ENCODE peak calls at places on chromosomes 16 and 17, in five cellular contexts. J, F, S, V and C are unnamed samples. For H3K27me3, the result is how much of the 10 kb centered on the place peaks cover.

GRCh38 chr16:68387301-68387700 is 61.0 kb downstream of the SMPD3 start:
- DNase-seq in J (no peak), F (no peak), S (no peak), V (no peak), C (no peak)

GRCh38 chr16:86452451-86452850 is 57.9 kb upstream of the FOXF1 start:
- DNase-seq in J (no peak), F (no peak), S (peak), V (peak), C (no peak)

GRCh38 chr17:61849674-61850073 is 13.7 kb downstream of the BRIP1 start:
- DNase-seq in J (no peak), F (no peak), S (no peak), V (peak), C (no peak)

GRCh38 chr17:7239091-7240027 is at the start of gene PHF23:
- DNase-seq in J (peak), F (peak), S (peak), V (peak), C (peak)

GRCh38 chr16:27826893-27827289 is 236.6 kb downstream of the GSG1L start:
- DNase-seq in J (no peak), F (no peak), S (no peak), V (no peak), C (no peak)

GRCh38 chr17:75980188-75981018 is 1.4 kb downstream of the TEN1 start:
- DNase-seq in J (no peak), F (no peak), S (peak), V (no peak), C (no peak)

GRCh38 chr17:21272881-21273839 is 11.4 kb upstream of the MAP2K3 start:
- DNase-seq in J (no peak), F (peak), S (no peak), V (no peak), C (no peak)

GRCh38 chr16:35516551-35516950 is 2057.1 kb downstream of the TP53TG3F start:
- DNase-seq in J (no peak), F (no peak), S (no peak), V (no peak), C (no peak)

GRCh38 chr17:41535764-41536481 is 7.8 kb upstream of the KRT19 start:
- DNase-seq in J (peak), F (no peak), S (no peak), V (no peak), C (no peak)

GRCh38 chr16:85490971-85491771 is 122.0 kb upstream of the GSE1 start:
- DNase-seq in J (no peak), F (no peak), S (no peak), V (no peak), C (peak)

GRCh38 chr17:42431758-42432161 is 8.7 kb upstream of the CAVIN1 start:
- DNase-seq in J (no peak), F (no peak), S (no peak), V (peak), C (no peak)

GRCh38 chr16:81263470-81264200 is 25.1 kb downstream of the BCO1 start:
- DNase-seq in J (peak), F (no peak), S (peak), V (peak), C (no peak)
- TF ChIP-seq CTCF in J (no peak), F (no peak), S (peak), V (no peak), C (peak)

GRCh38 chr17:48631693-48632578 is 5.8 kb upstream of the HOXB9 start:
- DNase-seq in J (no peak), F (no peak), S (no peak), V (no peak), C (no peak)

GRCh38 chr17:48633266-48633816 is 7.2 kb upstream of the HOXB9 start:
- DNase-seq in J (no peak), F (no peak), S (no peak), V (no peak), C (no peak)

GRCh38 chr17:48634446-48635208 is 8.5 kb upstream of the HOXB9 start:
- DNase-seq in J (no peak), F (no peak), S (no peak), V (no peak), C (no peak)

GRCh38 chr17:48630925-48631692 is 5.0 kb upstream of the HOXB9 start:
- DNase-seq in J (no peak), F (no peak), S (no peak), V (no peak), C (no peak)

GRCh38 chr17:48632579-48633265 is 6.6 kb upstream of the HOXB9 start:
- DNase-seq in J (no peak), F (no peak), S (no peak), V (no peak), C (no peak)
- H3K27me3 ChIP-seq in J (under half), F (under half), S (half or more), V (half or more), C (under half)

GRCh38 chr17:2402517-2402916 is 1.7 kb upstream of the MNT start:
- DNase-seq in J (no peak), F (peak), S (no peak), V (no peak), C (no peak)
- H3K4me3 ChIP-seq in J (peak), F (peak), S (peak), V (peak), C (peak)

DNA sequence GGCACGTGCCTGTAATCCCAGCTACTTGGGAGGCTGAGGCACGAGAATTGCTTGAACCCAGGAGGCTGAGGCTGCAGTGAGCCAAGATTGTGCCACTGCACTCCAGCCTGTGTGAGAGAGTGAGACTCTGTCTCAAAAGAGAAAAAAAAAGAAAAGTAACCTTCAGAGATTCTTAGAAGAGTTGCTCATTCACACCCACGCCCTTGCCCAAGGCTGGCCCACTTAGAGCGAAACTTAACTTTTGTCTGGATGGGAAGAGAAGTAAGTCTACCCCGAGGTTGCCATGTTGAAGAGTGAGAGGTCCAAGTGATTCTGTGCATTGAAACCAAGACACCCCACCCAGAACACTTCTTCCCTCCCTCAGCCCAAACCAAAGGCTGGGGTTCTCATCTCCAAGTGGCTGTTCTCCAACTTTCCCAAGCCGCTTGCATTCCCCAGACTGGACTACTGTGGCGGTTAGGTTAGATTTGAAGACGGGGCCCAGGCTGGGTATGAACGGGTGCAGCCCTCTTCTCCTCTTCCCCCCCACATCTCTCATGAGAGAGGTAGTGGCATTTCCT is 2.4 kb upstream of the CISD3 start:
- DNase-seq in J (no peak), F (no peak), S (no peak), V (no peak), C (no peak)
- TF ChIP-seq CTCF in J (no peak), F (no peak), S (no peak), V (no peak), C (no peak)

DNA sequence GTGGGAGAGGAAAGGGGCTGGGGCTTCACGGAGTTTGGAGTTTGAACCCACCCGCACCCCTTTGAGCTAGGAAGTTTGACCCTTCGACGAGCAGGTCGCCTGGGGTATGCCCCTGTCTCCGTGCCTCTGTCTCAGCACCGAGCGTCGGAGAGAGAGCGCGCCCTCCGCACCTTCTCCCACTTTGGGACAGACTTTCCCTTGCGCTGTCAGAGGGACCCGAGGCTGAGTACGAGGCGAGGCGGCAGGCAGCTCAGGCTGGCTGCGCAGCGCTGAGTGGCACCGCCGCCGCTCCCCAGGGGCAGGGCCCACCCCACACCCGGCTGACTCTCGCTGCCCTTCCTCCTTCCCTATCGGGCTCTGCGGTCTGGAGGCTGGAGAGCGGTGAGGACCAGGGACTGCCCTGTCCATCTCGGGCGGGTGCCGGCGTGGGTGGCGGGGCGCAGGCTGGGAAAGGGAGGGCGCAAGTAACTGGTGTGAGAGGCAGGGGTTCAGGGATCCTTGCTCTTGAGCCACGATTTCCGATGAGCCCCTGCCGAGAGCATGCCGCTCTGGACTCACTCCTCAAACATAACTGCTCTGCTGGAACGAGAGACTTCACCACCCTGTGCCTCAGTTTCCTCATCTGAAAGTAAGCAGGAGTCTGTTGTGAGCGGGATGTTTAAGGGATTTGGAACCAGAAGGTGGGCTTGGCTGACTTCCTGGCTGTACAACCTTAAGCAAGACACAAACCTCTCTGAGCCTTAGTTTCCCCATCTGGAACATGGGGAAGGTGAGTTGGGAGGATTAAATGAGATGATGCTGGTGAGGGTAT is 981 bp downstream of the BEAN1 start:
- DNase-seq in J (no peak), F (no peak), S (peak), V (no peak), C (no peak)
- H3K27me3 ChIP-seq in J (under half), F (under half), S (under half), V (half or more), C (under half)

GRCh38 chr17:50177983-50178834 is 12.4 kb downstream of the SGCA start:
- DNase-seq in J (peak), F (peak), S (peak), V (peak), C (peak)
- H3K4me3 ChIP-seq in J (no peak), F (peak), S (no peak), V (no peak), C (no peak)

GRCh38 chr17:59124665-59125064 is 18.0 kb upstream of the TRIM37 start:
- DNase-seq in J (no peak), F (no peak), S (no peak), V (no peak), C (no peak)
- TF ChIP-seq CTCF in J (no peak), F (no peak), S (no peak), V (no peak), C (no peak)

GRCh38 chr17:1980665-1981250 is 44.4 kb downstream of the RTN4RL1 start:
- DNase-seq in J (no peak), F (no peak), S (no peak), V (no peak), C (no peak)
- H3K27me3 ChIP-seq in J (under half), F (under half), S (under half), V (under half), C (under half)